ENCODE peak calls at places on chromosomes 5 and 9, in five cellular contexts. V, W, C, O and F are unnamed samples.

GRCh38 chr9:94097788-94098413 is 13.6 kb downstream of the PTPDC1 start:
- DNase-seq in O (peak; percentile 88), W (peak; percentile 64), C (peak; percentile 49), V (no peak), F (no peak)

GRCh38 chr5:96256795-96257470 is 176.1 kb downstream of the PCSK1 start:
- DNase-seq in O (peak; percentile 86), W (no peak), C (no peak), V (peak; percentile 22), F (no peak)

GRCh38 chr5:40831346-40832210 is 3.4 kb downstream of the RPL37 start:
- DNase-seq in O (no peak), C (no peak), W (no peak), V (peak; percentile 28), F (no peak)

GRCh38 chr5:143002459-143003327 is 232.5 kb downstream of the ARHGAP26 start:
- DNase-seq in O (peak; percentile 64), V (peak; percentile 99), C (peak; percentile 60), W (peak; percentile 47), F (no peak)

GRCh38 chr9:32969270-32969669 is 32.2 kb downstream of the APTX start:
- DNase-seq in W (peak; percentile 36), V (no peak), C (no peak), O (peak; percentile 82), F (no peak)

GRCh38 chr9:1173211-1173610 is 123.1 kb downstream of the DMRT2 start:
- DNase-seq in V (no peak), O (peak; percentile 7), C (no peak), W (no peak), F (no peak)

GRCh38 chr9:108751301-108751824 is 104.4 kb downstream of the ACTL7B start:
- DNase-seq in V (no peak), C (no peak), W (no peak), O (no peak), F (no peak)

GRCh38 chr5:102795546-102795945 is 40.4 kb downstream of the PAM start:
- DNase-seq in C (no peak), O (no peak), W (no peak), V (no peak), F (no peak)

GRCh38 chr9:79154806-79155205 is 417.0 kb upstream of the TLE4 start:
- DNase-seq in O (no peak), C (no peak), W (no peak), V (no peak), F (no peak)

GRCh38 chr9:14312721-14313377 is 1.1 kb downstream of the NFIB start:
- DNase-seq in O (no peak), W (no peak), C (no peak), V (no peak), F (no peak)

GRCh38 chr9:91516781-91517180 is 93.1 kb upstream of the NFIL3 start:
- DNase-seq in V (no peak), O (no peak), W (no peak), C (no peak), F (no peak)

GRCh38 chr5:147670815-147671214 is 111.7 kb downstream of the JAKMIP2 start:
- DNase-seq in V (no peak), W (no peak), O (no peak), C (no peak), F (no peak)

GRCh38 chr9:114271556-114272510 is 51.1 kb upstream of the ORM1 start:
- DNase-seq in W (peak; percentile 67), O (no peak), V (no peak), C (no peak), F (no peak)

GRCh38 chr9:752201-752600 is 89.3 kb upstream of the DMRT1 start:
- DNase-seq in W (peak; percentile 51), O (peak; percentile 94), V (no peak), C (no peak), F (no peak)

GRCh38 chr5:72949481-72949880 is 6.4 kb upstream of the FCHO2 start:
- DNase-seq in V (no peak), C (no peak), W (no peak), O (no peak), F (no peak)

GRCh38 chr9:137665697-137666504 is 47.1 kb downstream of the EHMT1 start:
- DNase-seq in O (no peak), W (no peak), C (no peak), V (no peak), F (no peak)

GRCh38 chr5:172766287-172767104 is 4.5 kb downstream of the DUSP1 start:
- DNase-seq in V (no peak), O (peak; percentile 83), C (peak; percentile 73), W (peak; percentile 51), F (peak; percentile 88)

GRCh38 chr5:55226027-55226933 is 835 bp downstream of the MCIDAS start:
- DNase-seq in C (no peak), V (no peak), O (peak; percentile 5), W (peak; percentile 61), F (no peak)

GRCh38 chr9:127684576-127684975 is 22.2 kb upstream of the CFAP157 start:
- DNase-seq in O (peak; percentile 80), V (no peak), C (no peak), W (peak; percentile 67), F (no peak)

GRCh38 chr9:129884220-129885017 is 49.2 kb downstream of the USP20 start:
- DNase-seq in W (peak; percentile 89), O (peak; percentile 54), C (peak; percentile 94), V (peak; percentile 89), F (no peak)

GRCh38 chr5:113692466-113693204 is 179.1 kb downstream of the YTHDC2 start:
- DNase-seq in C (no peak), V (no peak), O (no peak), W (no peak), F (no peak)

GRCh38 chr9:88532320-88532719 is 2.7 kb upstream of the NXNL2 start:
- DNase-seq in V (peak; percentile 68), W (no peak), C (no peak), O (no peak), F (no peak)

GRCh38 chr5:140840978-140841962 is at the start of gene PCDHA8:
- DNase-seq in W (no peak), V (no peak), O (no peak), C (no peak), F (no peak)

GRCh38 chr5:119411291-119411934 is 40.9 kb upstream of the HSD17B4 start:
- DNase-seq in C (no peak), O (peak; percentile 73), W (no peak), V (no peak), F (no peak)